ENCODE peak calls at places on chromosomes 5 and 9, in six cellular contexts. Q is GM06990, E is lung, X is upper lobe of left lung, M is esophagus muscularis mucosa, N is HL-60. F is an unnamed sample.

GRCh38 chr9:138028596-138028995 is 151.0 kb downstream of the CACNA1B start:
- DNase-seq in Q (no peak), E (no peak), X (no peak), M (no peak), N (no peak), F (no peak)

GRCh38 chr9:87259543-87259942 is 238.1 kb upstream of the DAPK1 start:
- DNase-seq in Q (no peak), E (no peak), X (no peak), M (no peak), N (no peak), F (no peak)

GRCh38 chr9:6024035-6024554 is 8.7 kb upstream of the RANBP6 start:
- DNase-seq in Q (peak; percentile 24), E (no peak), X (no peak), M (no peak), N (peak; percentile 41), F (no peak)

GRCh38 chr9:122904466-122904822 is 715 bp downstream of the RC3H2 start:
- DNase-seq in Q (no peak), E (no peak), X (no peak), M (no peak), N (peak; percentile 31), F (peak; percentile 45)

GRCh38 chr5:142495561-142495960 is 170.7 kb upstream of the SPRY4 start:
- DNase-seq in Q (no peak), E (no peak), X (no peak), M (no peak), N (no peak), F (no peak)

GRCh38 chr5:14599717-14600116 is 18.1 kb downstream of the OTULINL start:
- DNase-seq in Q (no peak), E (no peak), X (no peak), M (no peak), N (no peak), F (no peak)

GRCh38 chr9:115042781-115043509 is 75.0 kb downstream of the TNC start:
- DNase-seq in Q (peak; percentile 13), E (no peak), X (no peak), M (no peak), N (peak; percentile 69), F (no peak)

GRCh38 chr9:137380606-137381005 is 42.4 kb downstream of the EXD3 start:
- DNase-seq in Q (no peak), E (no peak), X (no peak), M (no peak), N (no peak), F (no peak)

GRCh38 chr9:97934321-97935115 is 3.5 kb downstream of the HEMGN start:
- DNase-seq in Q (no peak), E (no peak), X (no peak), M (no peak), N (peak; percentile 5), F (no peak)

GRCh38 chr9:4207881-4208615 is 91.8 kb downstream of the GLIS3 start:
- DNase-seq in Q (no peak), E (no peak), X (no peak), M (peak; percentile 78), N (no peak), F (no peak)

GRCh38 chr5:138981606-138982005 is 106.5 kb upstream of the LRRTM2 start:
- DNase-seq in Q (no peak), E (no peak), X (no peak), M (no peak), N (no peak), F (no peak)

DNA sequence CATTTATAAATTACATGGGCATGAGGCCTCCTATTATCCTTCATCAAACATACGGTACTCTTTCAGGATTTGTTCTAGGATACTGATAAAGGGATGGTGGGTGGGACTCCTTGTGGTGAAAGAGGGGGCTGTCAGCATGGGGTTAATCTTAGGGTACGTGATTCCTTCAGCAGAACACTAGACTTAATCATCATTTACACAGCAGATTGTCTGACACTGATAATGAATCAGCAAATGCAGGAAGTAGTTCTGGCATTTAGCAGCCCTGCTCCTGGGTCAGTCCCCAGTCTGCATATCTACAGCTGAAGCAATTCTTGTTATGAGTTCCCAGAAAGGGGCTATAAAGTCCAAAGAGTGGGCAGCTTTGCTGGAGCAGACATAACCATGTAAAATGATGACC is 384.6 kb downstream of the SPOCK1 start:
- DNase-seq in Q (no peak), E (no peak), X (no peak), M (no peak), N (no peak), F (no peak)
- TF ChIP-seq CTCF in Q (no peak), E (no peak), X (no peak), M (no peak), N (no peak), F (no peak)

GRCh38 chr5:78984020-78984610 is 995 bp downstream of the ARSB start:
- DNase-seq in Q (no peak), E (no peak), X (no peak), M (no peak), N (no peak), F (no peak)
- TF ChIP-seq CTCF in Q (peak; percentile 31), E (no peak), X (no peak), M (no peak), N (no peak), F (peak; percentile 18)

GRCh38 chr9:35835766-35836165 is 6.7 kb downstream of the TMEM8B start:
- DNase-seq in Q (no peak), E (no peak), X (no peak), M (no peak), N (no peak), F (no peak)

GRCh38 chr9:35836595-35836994 is 7.6 kb downstream of the TMEM8B start:
- DNase-seq in Q (no peak), E (no peak), X (no peak), M (no peak), N (no peak), F (no peak)

GRCh38 chr9:35832814-35833213 is 3.8 kb downstream of the TMEM8B start:
- DNase-seq in Q (no peak), E (no peak), X (no peak), M (no peak), N (no peak), F (no peak)

GRCh38 chr9:35834260-35835215 is 5.5 kb downstream of the TMEM8B start:
- DNase-seq in Q (no peak), E (no peak), X (no peak), M (no peak), N (no peak), F (no peak)

DNA sequence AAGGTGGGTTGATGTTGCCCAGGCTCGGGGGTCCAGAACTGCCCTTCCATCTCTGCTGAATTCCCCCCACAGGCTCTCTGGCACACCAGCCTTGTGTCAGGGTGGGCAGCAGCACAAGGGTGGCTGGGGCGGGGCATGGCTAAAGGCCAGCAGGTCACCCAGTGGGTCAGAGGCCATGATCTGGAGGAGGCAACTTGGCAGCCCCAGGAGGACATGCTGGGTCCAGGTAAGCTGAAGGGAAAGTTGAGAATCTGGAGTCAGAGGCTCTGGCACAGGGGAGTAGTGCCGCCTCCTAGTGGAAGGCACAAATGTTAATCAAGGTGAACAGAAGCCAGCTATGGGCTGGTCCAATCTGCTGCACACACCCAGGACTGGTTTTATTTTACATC is 6.2 kb downstream of the TMEM8B start:
- DNase-seq in Q (no peak), E (no peak), X (peak; percentile 49), M (no peak), N (no peak), F (no peak)
- TF ChIP-seq CTCF in Q (peak; percentile 44), E (no peak), X (no peak), M (no peak), N (no peak), F (no peak)

GRCh38 chr9:37707748-37708147 is 45.9 kb upstream of the TRMT10B start:
- DNase-seq in Q (no peak), E (no peak), X (peak; percentile 1), M (no peak), N (no peak), F (no peak)

GRCh38 chr9:37715260-37715659 is 38.3 kb upstream of the TRMT10B start:
- DNase-seq in Q (no peak), E (no peak), X (no peak), M (peak; percentile 31), N (no peak), F (no peak)

GRCh38 chr9:37705787-37706186 is 47.8 kb upstream of the TRMT10B start:
- DNase-seq in Q (no peak), E (no peak), X (no peak), M (no peak), N (no peak), F (no peak)

GRCh38 chr9:37706290-37706689 is 47.3 kb upstream of the TRMT10B start:
- DNase-seq in Q (no peak), E (no peak), X (no peak), M (no peak), N (no peak), F (no peak)

DNA sequence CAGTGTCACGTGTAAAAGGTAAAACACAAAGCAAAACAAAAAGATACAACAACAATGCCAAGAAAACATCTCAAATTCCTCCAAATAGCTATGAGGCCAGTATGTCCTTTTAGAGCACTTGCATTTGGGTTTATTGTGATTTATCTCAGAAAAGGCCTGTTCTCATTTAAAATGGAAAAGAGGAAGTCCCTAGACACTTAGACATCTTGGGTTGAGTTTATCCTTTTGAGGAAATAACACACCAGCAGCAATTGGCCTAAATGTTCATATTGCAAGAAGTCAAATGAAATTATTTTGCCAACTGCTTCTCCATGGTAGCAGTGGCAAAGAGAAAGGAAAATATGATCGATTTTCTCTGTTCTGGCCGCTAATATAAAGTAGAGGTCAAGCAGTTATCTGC is 43.6 kb upstream of the TRMT10B start:
- DNase-seq in Q (no peak), E (no peak), X (no peak), M (no peak), N (peak; percentile 6), F (no peak)
- TF ChIP-seq CTCF in Q (no peak), E (no peak), X (no peak), M (no peak), N (no peak), F (no peak)

F was measured in CD14-positive monocyte.